ENCODE peak calls at places on chromosomes 11 and 22, in ten cellular contexts. P is tibial artery; I is HuH-7.5; N is neuronal stem cell; W is smooth muscle cell of the brain vasculature; V is NCI-H1092 treated with DMSO at 0.1 percent for 48 hours; U is HS-27A; M is HS-5; T is Right ventricle myocardium superior; K is stimulated activated CD4-positive, alpha-beta T cell treated with anti-CD3 and anti-CD28 coated beads, TNF-alpha, amount 100 ng/mL, for 1 hour. G is an unnamed sample.

GRCh38 chr22:49307870-49308269 is 519.8 kb downstream of the BRD1 start:
- DNase-seq in P (peak; percentile 51), I (no peak), N (no peak), W (no peak), V (no peak), U (no peak), M (no peak), T (no peak), K (no peak), G (no peak)

GRCh38 chr11:113179181-113179701 is 135.1 kb upstream of the TTC12 start:
- DNase-seq in P (no peak), I (no peak), N (peak; percentile 41), W (no peak), V (no peak), U (no peak), M (no peak), T (no peak), K (no peak), G (no peak)

GRCh38 chr11:86737752-86738151 is 62.6 kb upstream of the PRSS23 start:
- DNase-seq in P (no peak), I (no peak), N (no peak), W (no peak), V (no peak), U (no peak), M (no peak), T (no peak), K (no peak), G (no peak)

GRCh38 chr22:49216579-49216978 is 611.1 kb downstream of the BRD1 start:
- DNase-seq in P (peak; percentile 17), I (no peak), N (no peak), W (no peak), V (no peak), U (no peak), M (no peak), T (no peak), K (no peak), G (no peak)

GRCh38 chr11:26575946-26576345 is 3.9 kb upstream of the MUC15 start:
- DNase-seq in P (no peak), I (no peak), N (no peak), W (no peak), V (no peak), U (no peak), M (no peak), T (no peak), K (no peak), G (no peak)

GRCh38 chr11:33248416-33248957 is 8.7 kb upstream of the HIPK3 start:
- DNase-seq in P (no peak), I (no peak), N (no peak), W (no peak), V (no peak), U (no peak), M (no peak), T (no peak), K (no peak), G (no peak)

GRCh38 chr22:50441428-50441993 is 33.3 kb downstream of the SBF1 start:
- DNase-seq in P (no peak), I (no peak), N (no peak), W (no peak), V (no peak), U (no peak), M (no peak), T (no peak), K (no peak), G (no peak)

GRCh38 chr11:64742940-64743590 is 877 bp downstream of the RASGRP2 start:
- DNase-seq in P (peak; percentile 95), I (peak; percentile 93), N (no peak), W (no peak), V (no peak), U (no peak), M (no peak), T (peak; percentile 91), K (peak; percentile 76), G (no peak)

GRCh38 chr22:44219101-44219870 is 38.6 kb downstream of the PARVG start:
- DNase-seq in P (no peak), I (no peak), N (no peak), W (no peak), V (no peak), U (no peak), M (no peak), T (no peak), K (no peak), G (no peak)

GRCh38 chr22:44701824-44702478 is at the start of gene PRR5:
- DNase-seq in P (peak; percentile 78), I (peak; percentile 81), N (peak; percentile 61), W (no peak), V (peak; percentile 3), U (no peak), M (no peak), T (peak; percentile 85), K (peak; percentile 70), G (peak; percentile 91)

GRCh38 chr11:5928811-5929210 is 13.2 kb upstream of the OR56A3 start:
- DNase-seq in P (no peak), I (no peak), N (no peak), W (no peak), V (no peak), U (no peak), M (no peak), T (no peak), K (no peak), G (no peak)

GRCh38 chr11:19790831-19791552 is 78.4 kb downstream of the NAV2 start:
- DNase-seq in P (no peak), I (no peak), N (no peak), W (no peak), V (no peak), U (no peak), M (no peak), T (no peak), K (no peak), G (no peak)

GRCh38 chr11:2305140-2305861 is 3.5 kb downstream of the TSPAN32 start:
- DNase-seq in P (peak; percentile 89), I (peak; percentile 68), N (peak; percentile 76), W (peak; percentile 40), V (peak; percentile 64), U (no peak), M (no peak), T (peak; percentile 94), K (peak; percentile 78), G (peak; percentile 58)

GRCh38 chr11:79561496-79561895 is 120.7 kb upstream of the TENM4 start:
- DNase-seq in P (no peak), I (no peak), N (no peak), W (no peak), V (no peak), U (no peak), M (no peak), T (no peak), K (no peak), G (no peak)

G was measured in SJCRH30.